ENCODE peak calls at places on chromosome 13, in six cellular contexts. J is IMR-90, Q is H9, R is neuronal stem cell, O is neural progenitor cell, Z is K562. K is an unnamed sample.

GRCh38 chr13:66992183-66992582 is 238.0 kb downstream of the PCDH9 start:
- DNase-seq in R (no peak), J (peak; percentile 73), O (no peak), Q (no peak), Z (no peak), K (no peak)

GRCh38 chr13:48402325-48402962 is 10.5 kb downstream of the LPAR6 start:
- DNase-seq in J (no peak), O (no peak), Q (no peak), Z (no peak), R (no peak), K (no peak)

GRCh38 chr13:44759723-44760360 is 183.7 kb upstream of the TSC22D1 start:
- DNase-seq in J (peak; percentile 54), R (no peak), O (no peak), Z (no peak), Q (no peak), K (no peak)

GRCh38 chr13:97130201-97130600 is 91.9 kb upstream of the MBNL2 start:
- DNase-seq in J (no peak), Q (no peak), Z (no peak), O (no peak), R (no peak), K (no peak)

GRCh38 chr13:61410669-61411297 is 4.9 kb downstream of the PCDH20 start:
- DNase-seq in R (no peak), Z (peak; percentile 9), Q (no peak), O (peak; percentile 16), J (peak; percentile 8), K (no peak)

GRCh38 chr13:76711515-76712182 is 174.6 kb downstream of the KCTD12 start:
- DNase-seq in Z (no peak), J (peak; percentile 94), O (no peak), R (no peak), Q (no peak), K (no peak)

GRCh38 chr13:36710396-36710795 is 36.6 kb downstream of the SERTM1 start:
- DNase-seq in Q (no peak), R (no peak), J (no peak), O (no peak), Z (no peak), K (no peak)

GRCh38 chr13:66506979-66507378 is 723.2 kb downstream of the PCDH9 start:
- DNase-seq in Z (no peak), Q (no peak), O (no peak), J (peak; percentile 28), R (no peak), K (no peak)

GRCh38 chr13:106140476-106140875 is 395.0 kb downstream of the EFNB2 start:
- DNase-seq in J (no peak), O (no peak), R (no peak), Z (no peak), Q (no peak), K (no peak)

GRCh38 chr13:82976499-82976898 is 905.8 kb downstream of the SLITRK1 start:
- DNase-seq in O (no peak), Q (no peak), J (peak; percentile 1), Z (no peak), R (no peak), K (no peak)

GRCh38 chr13:24148414-24149305 is 11.9 kb upstream of the SPATA13 start:
- DNase-seq in Q (peak; percentile 83), Z (no peak), O (no peak), R (no peak), J (peak; percentile 99), K (no peak)

GRCh38 chr13:110164706-110165105 is 142.3 kb downstream of the COL4A1 start:
- DNase-seq in Z (no peak), Q (no peak), R (no peak), J (no peak), O (no peak), K (no peak)

GRCh38 chr13:70255406-70255991 is 147.2 kb upstream of the KLHL1 start:
- DNase-seq in Q (no peak), J (no peak), O (no peak), Z (no peak), R (no peak), K (no peak)

GRCh38 chr13:50580684-50581305 is 262.7 kb downstream of the DLEU7 start:
- DNase-seq in Z (no peak), J (peak; percentile 80), R (no peak), O (no peak), Q (no peak), K (no peak)

GRCh38 chr13:106183410-106184128 is 351.9 kb downstream of the EFNB2 start:
- DNase-seq in R (no peak), J (no peak), Q (no peak), O (no peak), Z (no peak), K (peak; percentile 85)

GRCh38 chr13:79995334-79995733 is 345.6 kb downstream of the SPRY2 start:
- DNase-seq in Z (no peak), Q (no peak), R (no peak), O (no peak), J (peak; percentile 85), K (no peak)

GRCh38 chr13:97018029-97018819 is 23.9 kb upstream of the OXGR1 start:
- DNase-seq in R (no peak), Q (peak; percentile 51), Z (peak; percentile 17), O (peak; percentile 67), J (peak; percentile 61), K (peak; percentile 35)

GRCh38 chr13:90675129-90675528 is 672.4 kb upstream of the MIR17HG start:
- DNase-seq in R (no peak), Z (no peak), Q (no peak), J (no peak), O (no peak), K (no peak)

GRCh38 chr13:36608474-36608873 is 65.3 kb upstream of the SERTM1 start:
- DNase-seq in R (no peak), J (no peak), Z (no peak), Q (no peak), O (no peak), K (no peak)

GRCh38 chr13:24997367-24997967 is 98.5 kb upstream of the PABPC3 start:
- DNase-seq in Z (peak; percentile 14), O (peak; percentile 46), Q (no peak), J (peak; percentile 27), R (no peak), K (peak; percentile 45)

GRCh38 chr13:31987535-31988170 is 43.9 kb upstream of the FRY start:
- DNase-seq in J (no peak), O (no peak), R (no peak), Z (no peak), Q (no peak), K (no peak)

GRCh38 chr13:32039488-32040013 is 8.0 kb downstream of the FRY start:
- DNase-seq in O (no peak), Q (no peak), R (no peak), Z (no peak), J (peak; percentile 64), K (no peak)

GRCh38 chr13:96090240-96091101 is 564 bp downstream of the HS6ST3 start:
- DNase-seq in J (no peak), R (peak; percentile 11), Z (peak; percentile 5), O (peak; percentile 66), Q (peak; percentile 40), K (no peak)

GRCh38 chr13:79812070-79812850 is 331.3 kb downstream of the NDFIP2 start:
- DNase-seq in J (no peak), Q (no peak), O (no peak), Z (no peak), R (no peak), K (no peak)

GRCh38 chr13:106521101-106521799 is 14.2 kb downstream of the EFNB2 start:
- DNase-seq in R (no peak), Z (no peak), J (no peak), Q (no peak), O (no peak), K (no peak)

GRCh38 chr13:51981355-51981754 is 29.9 kb downstream of the ATP7B start:
- DNase-seq in J (no peak), Q (no peak), Z (no peak), R (no peak), O (no peak), K (no peak)

GRCh38 chr13:41420146-41420545 is 37.2 kb upstream of the RGCC start:
- DNase-seq in Q (no peak), Z (no peak), R (no peak), O (no peak), J (no peak), K (no peak)

GRCh38 chr13:24747248-24748151 is 16.5 kb upstream of the RNF17 start:
- DNase-seq in J (no peak), Z (no peak), Q (peak; percentile 52), O (peak; percentile 56), R (peak; percentile 17), K (no peak)

GRCh38 chr13:24261566-24261965 is 47.8 kb upstream of the C1QTNF9 start:
- DNase-seq in J (no peak), O (no peak), Z (no peak), Q (no peak), R (no peak), K (no peak)

DNA sequence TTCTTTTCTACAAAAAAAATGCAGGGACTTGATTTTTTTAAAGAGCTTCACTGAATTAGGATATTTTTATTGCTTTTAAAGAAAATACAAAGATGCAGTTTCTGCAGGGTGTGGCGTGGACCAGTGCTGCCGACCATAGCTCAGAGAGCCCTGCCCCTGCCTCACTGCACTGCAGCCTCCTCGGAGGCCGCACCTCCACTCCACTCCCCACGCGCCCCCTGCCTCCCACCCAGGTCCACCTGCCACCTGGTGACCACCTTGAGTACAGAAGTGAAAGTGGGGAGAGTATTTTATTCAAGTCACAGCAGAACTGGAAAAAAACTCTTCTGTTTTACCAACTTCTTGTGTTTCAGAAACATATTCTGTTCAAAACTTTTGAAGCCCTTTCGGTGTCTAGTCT is 7.9 kb upstream of the F7 start:
- DNase-seq in R (no peak), J (no peak), O (no peak), Z (no peak), Q (no peak), K (no peak)
- H3K9ac ChIP-seq in R (no peak overlapping the region), J (no peak overlapping the region), O (no peak overlapping the region), Z (no peak overlapping the region), Q (no peak overlapping the region), K (no peak overlapping the region)

DNA sequence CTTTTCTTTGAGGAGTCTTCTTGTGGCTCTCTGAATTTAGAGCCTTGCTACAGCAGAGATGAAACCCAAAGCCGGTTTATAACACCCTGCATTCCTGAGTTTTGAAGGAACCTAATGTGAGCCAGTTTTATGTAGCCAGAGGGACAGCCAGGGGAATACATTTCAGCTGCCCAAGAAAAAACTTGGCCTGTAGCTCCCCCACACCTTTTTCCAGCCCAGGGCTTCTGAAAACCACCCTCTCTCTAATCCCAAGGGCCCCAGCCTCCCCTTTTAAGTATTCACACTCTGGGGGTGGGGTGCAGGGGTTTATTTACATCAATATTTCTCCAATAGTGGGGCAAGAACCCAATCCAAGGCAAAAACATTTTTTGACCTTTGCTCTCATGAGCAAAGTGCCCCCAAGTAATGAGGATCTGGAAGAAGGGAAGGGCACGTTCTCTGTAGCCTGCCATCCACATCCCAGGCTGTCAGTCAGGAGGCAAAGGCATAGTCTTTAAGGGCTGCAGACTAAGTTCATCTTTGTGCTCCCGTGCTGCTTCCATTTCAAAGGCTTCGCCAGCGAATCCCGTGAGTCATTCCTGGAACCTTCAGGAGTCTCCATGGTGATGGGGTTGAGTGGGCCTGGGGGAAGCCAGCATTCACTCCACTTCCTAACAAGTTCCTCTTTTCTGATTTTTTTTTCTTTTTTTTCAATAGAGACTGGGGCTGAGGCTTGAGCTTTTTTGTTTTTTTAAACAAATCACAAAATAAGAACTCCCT is 33.2 kb upstream of the MEDAG start:
- DNase-seq in O (peak; percentile 66), Z (no peak), Q (peak; percentile 81), J (peak; percentile 94), R (peak; percentile 77), K (no peak)
- H3K27ac ChIP-seq in O (no peak overlapping the region), Z (no peak overlapping the region), Q (no peak overlapping the region), J (peak overlapping the region; percentile 97), R (peak overlapping the region; percentile 93), K (no peak overlapping the region)

GRCh38 chr13:26186995-26187394 is 35.1 kb downstream of the RNF6 start:
- DNase-seq in J (no peak), R (no peak), Z (no peak), O (no peak), Q (peak; percentile 39), K (no peak)
- H3K9ac ChIP-seq in J (no peak overlapping the region), R (no peak overlapping the region), Z (no peak overlapping the region), O (no peak overlapping the region), Q (no peak overlapping the region), K (peak overlapping the region; percentile 51)

GRCh38 chr13:28755546-28755870 is 36.7 kb upstream of the SLC46A3 start:
- DNase-seq in Q (no peak), Z (no peak), J (no peak), O (no peak), R (no peak), K (no peak)
- H3K27ac ChIP-seq in Q (no peak overlapping the region), Z (peak overlapping the region; percentile 70), J (no peak overlapping the region), O (no peak overlapping the region), R (no peak overlapping the region), K (peak overlapping the region; percentile 27)

K was measured in colonic mucosa.